ENCODE peak calls at places on chromosomes 6 and 20, in six cellular contexts. E is AG20443; V is RWPE1; M is HT1080; P is RPMI7951; F is stimulated activated CD8-positive, alpha-beta memory T cell treated with anti-CD3 and anti-CD28 coated beads, Interleukin-15, amount 100 ng/mL, for 24 hours. J is an unnamed sample.

GRCh38 chr20:49717693-49718092 is 4.0 kb upstream of the B4GALT5 start:
- DNase-seq in E (no peak), V (no peak), M (peak), P (peak), F (no peak), J (peak)

GRCh38 chr6:12150812-12151432 is 138.8 kb downstream of the HIVEP1 start:
- DNase-seq in E (no peak), V (peak), M (peak), P (no peak), F (no peak), J (peak)

GRCh38 chr20:50313223-50313820 is 122.7 kb downstream of the CEBPB start:
- DNase-seq in E (peak), V (peak), M (peak), P (peak), F (no peak), J (peak)

GRCh38 chr20:63536997-63537524 is at the start of gene PTK6:
- DNase-seq in E (no peak), V (peak), M (no peak), P (no peak), F (no peak), J (no peak)

GRCh38 chr20:48102821-48103635 is 317.7 kb upstream of the SULF2 start:
- DNase-seq in E (peak), V (no peak), M (no peak), P (peak), F (no peak), J (peak)

GRCh38 chr6:103367212-103367611 is 1492.5 kb downstream of the HACE1 start:
- DNase-seq in E (no peak), V (no peak), M (no peak), P (no peak), F (no peak), J (no peak)

GRCh38 chr6:125114248-125114858 is 39.2 kb upstream of the TPD52L1 start:
- DNase-seq in E (peak), V (peak), M (peak), P (peak), F (no peak), J (peak)

GRCh38 chr20:45410887-45411286 is 2.8 kb downstream of the DBNDD2 start:
- DNase-seq in E (no peak), V (no peak), M (no peak), P (no peak), F (no peak), J (peak)

GRCh38 chr6:27553123-27553904 is 80.4 kb upstream of the ZNF184 start:
- DNase-seq in E (no peak), V (no peak), M (peak), P (peak), F (no peak), J (peak)

GRCh38 chr6:143514996-143515760 is 3.7 kb upstream of the FUCA2 start:
- DNase-seq in E (peak), V (no peak), M (no peak), P (peak), F (no peak), J (peak)

GRCh38 chr6:36692861-36693702 is 4.5 kb upstream of the RAB44 start:
- DNase-seq in E (peak), V (no peak), M (no peak), P (no peak), F (no peak), J (no peak)

GRCh38 chr20:22686097-22686496 is 101.7 kb upstream of the FOXA2 start:
- DNase-seq in E (peak), V (peak), M (peak), P (peak), F (no peak), J (peak)

GRCh38 chr6:91653954-91654843 is 1067.3 kb upstream of the MAP3K7 start:
- DNase-seq in E (no peak), V (no peak), M (no peak), P (no peak), F (no peak), J (no peak)

GRCh38 chr6:56757585-56757984 is 114.9 kb upstream of the DST start:
- DNase-seq in E (no peak), V (no peak), M (no peak), P (peak), F (no peak), J (peak)

J was measured in M059J.